ENCODE peak calls at places on chromosomes 16 and 17, in ten cellular contexts. E, H, M, U, D, Q, N, K, F and I are unnamed samples. For H3K4me1, the result is how much of the 10 kb centered on the place peaks cover.

GRCh38 chr17:80005360-80006338 is 30.0 kb downstream of the TBC1D16 start:
- DNase-seq in E (peak), K (no peak), D (peak), H (no peak), U (no peak), F (no peak), N (peak), Q (no peak), M (peak), I (no peak)

GRCh38 chr17:53626286-53626685 is 196.4 kb upstream of the KIF2B start:
- DNase-seq in K (no peak), E (no peak), M (no peak), N (no peak), Q (no peak), F (no peak), D (peak), U (no peak), H (no peak), I (no peak)

GRCh38 chr16:87657621-87658192 is 55.4 kb downstream of the JPH3 start:
- DNase-seq in K (no peak), M (no peak), D (peak), H (no peak), E (no peak), N (no peak), F (peak), U (no peak), Q (no peak), I (no peak)

GRCh38 chr16:19837984-19838707 is 46.5 kb downstream of the GPRC5B start:
- DNase-seq in U (no peak), K (no peak), Q (no peak), H (no peak), E (no peak), N (no peak), M (no peak), D (no peak), F (no peak), I (no peak)

GRCh38 chr17:68431661-68432071 is 25.6 kb downstream of the WIPI1 start:
- DNase-seq in D (peak), H (peak), E (no peak), M (peak), U (no peak), F (no peak), K (no peak), Q (no peak), N (no peak), I (no peak)

GRCh38 chr16:1530883-1531637 is 2.4 kb upstream of the TMEM204 start:
- DNase-seq in M (peak), F (no peak), K (peak), E (no peak), D (no peak), Q (no peak), U (no peak), N (peak), H (peak), I (peak)

GRCh38 chr16:83974475-83974874 is 6.4 kb downstream of the NECAB2 start:
- DNase-seq in K (no peak), D (no peak), N (no peak), F (no peak), E (no peak), M (no peak), Q (no peak), U (no peak), H (no peak), I (no peak)

GRCh38 chr16:68468849-68469248 is 20.5 kb upstream of the SMPD3 start:
- DNase-seq in H (no peak), F (no peak), D (no peak), M (no peak), E (no peak), Q (no peak), U (no peak), K (no peak), N (no peak), I (no peak)

GRCh38 chr17:41917192-41917591 is 1.6 kb downstream of the ACLY start:
- DNase-seq in D (no peak), Q (no peak), M (no peak), K (peak), H (no peak), N (no peak), E (no peak), U (no peak), F (no peak), I (no peak)

GRCh38 chr16:87541004-87541881 is 48.4 kb upstream of the ZCCHC14 start:
- DNase-seq in E (no peak), Q (no peak), U (no peak), D (no peak), M (peak), N (peak), F (no peak), K (no peak), H (no peak), I (no peak)

GRCh38 chr17:76271669-76272540 is 6.8 kb downstream of the UBALD2 start:
- DNase-seq in H (no peak), M (peak), D (peak), F (no peak), N (peak), Q (no peak), U (peak), K (peak), E (peak), I (no peak)

GRCh38 chr17:33935822-33936221 is 319.3 kb upstream of the CCL2 start:
- DNase-seq in E (no peak), Q (no peak), M (no peak), D (no peak), U (no peak), F (no peak), K (no peak), H (no peak), N (no peak), I (no peak)

GRCh38 chr17:10041916-10042588 is 137.0 kb upstream of the RCVRN start:
- DNase-seq in N (no peak), Q (no peak), K (no peak), U (peak), F (no peak), H (no peak), M (no peak), D (no peak), E (no peak), I (no peak)

GRCh38 chr17:78915872-78916632 is 9.1 kb downstream of the TIMP2 start:
- DNase-seq in U (no peak), F (no peak), D (no peak), H (no peak), M (no peak), E (peak), Q (peak), K (peak), N (peak), I (peak)

GRCh38 chr17:71237903-71238538 is 882.8 kb upstream of the SOX9 start:
- DNase-seq in N (no peak), M (peak), K (no peak), U (no peak), Q (no peak), D (no peak), H (no peak), E (no peak), F (no peak), I (no peak)

GRCh38 chr16:21301168-21301894 is 23.2 kb upstream of the CRYM start:
- DNase-seq in Q (no peak), E (peak), H (peak), U (peak), K (peak), D (peak), N (peak), M (peak), F (peak), I (peak)

GRCh38 chr17:45147102-45147580 is 1.1 kb upstream of the HEXIM1 start:
- DNase-seq in E (peak), M (peak), H (no peak), K (no peak), Q (no peak), U (no peak), N (no peak), F (no peak), D (no peak), I (no peak)

DNA sequence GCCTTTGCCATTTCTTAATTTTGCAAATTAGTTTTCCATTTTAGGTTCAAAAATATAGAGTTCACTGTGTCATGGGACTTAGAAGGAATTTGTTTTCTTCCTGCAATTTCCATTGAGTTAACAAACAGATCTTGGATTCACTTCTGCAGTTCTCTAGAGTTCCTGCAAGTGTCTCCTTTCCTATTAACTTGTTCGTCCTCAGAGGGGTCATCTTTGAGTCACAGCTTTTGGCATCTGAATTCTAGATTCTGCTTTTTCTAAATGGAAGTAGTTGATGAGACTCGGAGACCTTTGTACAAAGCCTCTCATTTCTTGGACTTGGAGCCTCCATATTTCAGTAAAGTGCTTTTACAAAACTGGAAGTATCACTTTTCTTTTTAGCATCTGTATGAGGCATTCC is 323.3 kb downstream of the BCAS3 start:
- DNase-seq in D (no peak), Q (no peak), F (no peak), M (no peak), H (no peak), N (no peak), U (no peak), K (no peak), E (no peak), I (no peak)
- TF ChIP-seq EP300 in D (no peak), Q (no peak), F (no peak), M (no peak), H (no peak), N (no peak), U (no peak), K (no peak), E (no peak), I (no peak)

DNA sequence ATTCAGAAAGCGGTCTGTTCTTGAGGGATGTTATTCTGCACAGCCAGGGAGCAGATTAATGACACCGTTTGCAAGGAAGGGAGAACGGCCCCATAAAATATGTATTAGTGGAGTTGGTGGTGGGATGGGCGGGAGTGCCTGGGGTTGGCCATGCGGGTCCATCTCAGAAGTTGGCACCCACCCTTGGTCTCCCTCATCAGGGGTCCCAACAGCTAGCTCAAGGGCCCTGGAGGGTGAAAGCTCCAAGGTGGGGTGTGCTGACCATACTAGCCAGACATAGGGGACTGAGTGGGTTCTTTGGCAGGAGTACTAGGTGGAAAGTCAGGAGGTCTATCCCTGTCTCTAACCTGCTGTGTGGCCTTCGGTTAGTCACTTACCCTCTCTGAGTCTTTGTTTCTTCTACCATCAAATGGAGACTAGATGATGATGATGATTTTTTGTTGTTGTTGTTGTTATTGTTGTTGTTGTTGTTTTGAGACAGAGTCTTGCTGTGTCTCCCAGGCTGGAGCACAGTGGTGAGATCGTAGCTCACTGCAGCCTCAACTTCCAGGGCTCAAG is 83.2 kb upstream of the BRD7 start:
- DNase-seq in K (no peak), U (no peak), Q (no peak), N (no peak), M (no peak), E (no peak), D (no peak), H (no peak), F (no peak), I (peak)
- H3K4me1 ChIP-seq in K (under half), U (under half), Q (under half), N (under half), M (under half), E (under half), D (under half), H (under half), F (under half), I (under half)

DNA sequence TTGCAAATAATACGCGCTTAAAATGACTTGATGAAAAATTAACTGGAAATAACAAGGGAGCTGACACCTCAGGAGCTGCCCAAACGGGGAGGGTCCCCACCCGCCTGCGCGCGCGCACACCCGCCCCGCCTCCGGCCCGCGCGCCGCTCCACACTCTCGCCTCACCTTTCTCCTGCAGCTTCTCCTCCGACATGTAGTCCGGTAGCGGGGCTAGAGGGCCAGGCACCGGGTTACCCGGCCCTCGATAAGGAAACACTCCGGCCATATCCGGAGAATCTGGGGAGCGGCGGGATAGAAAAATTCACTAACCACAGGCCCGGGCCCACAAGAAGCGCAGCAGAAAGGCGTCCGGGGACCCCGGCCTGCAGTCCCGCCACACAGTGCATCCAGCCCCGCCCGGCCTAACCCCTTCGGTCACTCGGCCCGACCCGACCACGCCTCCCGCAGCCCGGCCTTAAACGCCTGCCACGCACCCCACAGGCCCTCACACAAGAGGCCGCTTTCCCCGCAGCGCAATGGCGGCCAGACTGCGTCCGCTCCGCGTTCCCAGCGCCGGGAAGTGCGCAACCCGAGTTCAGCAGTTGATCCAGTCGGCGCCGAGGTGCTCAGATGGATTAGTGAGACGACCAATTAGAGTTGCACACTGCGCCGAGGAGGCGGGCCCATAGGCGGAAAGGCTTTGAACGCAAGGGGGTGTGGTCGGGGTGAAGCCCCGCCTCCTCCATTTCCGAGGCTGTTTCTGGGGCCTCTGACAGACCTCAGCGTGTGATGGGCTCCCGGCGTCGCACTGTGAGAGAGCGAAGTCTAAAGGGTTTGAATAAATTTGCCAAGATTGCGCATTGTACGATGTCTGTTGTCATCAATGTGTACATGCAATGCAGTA is at the start of gene PRPF8:
- DNase-seq in N (peak), F (peak), U (peak), M (peak), E (peak), D (peak), H (peak), Q (peak), K (peak), I (peak)
- TF ChIP-seq POLR2AphosphoS5 in N (peak), F (peak), U (peak), M (peak), E (peak), D (peak), H (peak), Q (peak), K (peak), I (peak)

GRCh38 chr16:10992797-10993196 is 48.4 kb downstream of the CLEC16A start:
- DNase-seq in N (peak), D (peak), Q (no peak), M (no peak), H (no peak), K (no peak), U (no peak), E (peak), F (no peak), I (no peak)
- TF ChIP-seq EP300 in N (no peak), D (no peak), Q (no peak), M (no peak), H (no peak), K (no peak), U (no peak), E (no peak), F (no peak), I (no peak)

DNA sequence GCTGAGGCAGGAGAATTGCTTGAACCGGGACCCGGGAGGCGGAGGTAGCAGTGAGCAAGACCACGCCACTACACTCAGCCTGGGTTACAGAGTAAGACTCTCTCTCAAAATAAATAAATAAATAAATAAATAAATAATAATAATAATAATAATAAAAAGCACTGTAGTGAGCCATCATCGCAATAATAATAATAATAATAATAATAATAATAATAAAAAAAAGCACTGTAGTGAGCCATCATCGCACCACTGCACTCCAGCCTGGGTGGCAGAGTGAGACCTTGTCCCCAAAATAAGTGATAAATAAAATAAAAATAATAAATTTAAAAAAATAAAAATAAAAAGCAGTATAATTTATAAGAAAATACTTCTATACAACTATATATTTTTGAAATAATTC is 40.3 kb downstream of the SMURF2 start:
- DNase-seq in Q (no peak), F (no peak), N (no peak), M (no peak), E (no peak), H (no peak), D (no peak), K (no peak), U (no peak), I (no peak)
- H3K4me1 ChIP-seq in Q (under half), F (under half), N (under half), M (under half), E (half or more), H (under half), D (half or more), K (under half), U (under half), I (under half)